ENCODE peak calls at places on chromosome 13, in seven cellular contexts. V, P, M, Q, B, H and K are unnamed samples. For H3K36me3 and H3K4me1, the result is how much of the 10 kb centered on the place peaks cover.

GRCh38 chr13:35025314-35025713 is 83.2 kb downstream of the NBEA start:
- DNase-seq in V (no peak), P (no peak), M (no peak), Q (no peak), B (peak), H (no peak), K (no peak)

GRCh38 chr13:97205971-97206370 is 16.2 kb upstream of the MBNL2 start:
- DNase-seq in V (no peak), P (no peak), M (peak), Q (no peak), B (peak), H (no peak), K (no peak)

GRCh38 chr13:71213252-71213821 is 653.7 kb downstream of the DACH1 start:
- DNase-seq in V (no peak), P (no peak), M (no peak), Q (no peak), B (no peak), H (no peak), K (no peak)

GRCh38 chr13:69425235-69425634 is 682.4 kb upstream of the ATXN8OS start:
- DNase-seq in V (no peak), P (no peak), M (no peak), Q (no peak), B (no peak), H (no peak), K (no peak)

GRCh38 chr13:75633285-75633684 is 2.8 kb upstream of the LMO7 start:
- DNase-seq in V (no peak), P (peak), M (peak), Q (no peak), B (peak), H (no peak), K (no peak)

GRCh38 chr13:35927554-35927953 is 203.6 kb downstream of the DCLK1 start:
- DNase-seq in V (no peak), P (peak), M (peak), Q (no peak), B (no peak), H (no peak), K (peak)

GRCh38 chr13:35830850-35831450 is 300.2 kb downstream of the DCLK1 start:
- DNase-seq in V (no peak), P (no peak), M (no peak), Q (no peak), B (no peak), H (no peak), K (no peak)

GRCh38 chr13:40994581-40995230 is 24.4 kb downstream of the ELF1 start:
- DNase-seq in V (no peak), P (no peak), M (no peak), Q (no peak), B (no peak), H (no peak), K (no peak)

GRCh38 chr13:48656621-48657020 is 2.9 kb downstream of the CYSLTR2 start:
- DNase-seq in V (no peak), P (no peak), M (no peak), Q (no peak), B (no peak), H (peak), K (no peak)

GRCh38 chr13:54733639-54734038 is 1705.0 kb downstream of the OLFM4 start:
- DNase-seq in V (no peak), P (no peak), M (no peak), Q (no peak), B (no peak), H (peak), K (no peak)

GRCh38 chr13:102856603-102857002 is 10.8 kb downstream of the ERCC5 start:
- DNase-seq in V (no peak), P (no peak), M (peak), Q (no peak), B (no peak), H (no peak), K (no peak)

GRCh38 chr13:21033866-21034601 is 27.4 kb downstream of the LATS2 start:
- DNase-seq in V (no peak), P (no peak), M (peak), Q (no peak), B (peak), H (no peak), K (no peak)

GRCh38 chr13:41970918-41971317 is 10.0 kb upstream of the VWA8 start:
- DNase-seq in V (no peak), P (no peak), M (no peak), Q (no peak), B (no peak), H (no peak), K (no peak)

GRCh38 chr13:30421093-30422055 is 919 bp upstream of the UBE2L5 start:
- DNase-seq in V (peak), P (peak), M (peak), Q (peak), B (peak), H (peak), K (peak)

GRCh38 chr13:78875792-78876580 is 217.0 kb upstream of the OBI1 start:
- DNase-seq in V (peak), P (no peak), M (no peak), Q (peak), B (peak), H (no peak), K (no peak)

GRCh38 chr13:79393564-79394249 is 12.3 kb downstream of the RBM26 start:
- DNase-seq in V (peak), P (no peak), M (no peak), Q (peak), B (peak), H (no peak), K (no peak)

GRCh38 chr13:113879017-113879416 is 15.1 kb upstream of the GAS6 start:
- DNase-seq in V (no peak), P (no peak), M (no peak), Q (no peak), B (no peak), H (no peak), K (no peak)

GRCh38 chr13:66353664-66354063 is 876.5 kb downstream of the PCDH9 start:
- DNase-seq in V (no peak), P (no peak), M (no peak), Q (no peak), B (peak), H (no peak), K (no peak)

GRCh38 chr13:51827254-51827653 is 17.7 kb downstream of the TMEM272 start:
- DNase-seq in V (peak), P (no peak), M (no peak), Q (peak), B (no peak), H (no peak), K (no peak)

GRCh38 chr13:78660130-78660857 is 1.3 kb upstream of the OBI1 start:
- DNase-seq in V (peak), P (peak), M (no peak), Q (no peak), B (no peak), H (no peak), K (no peak)

GRCh38 chr13:42110410-42111155 is 62.1 kb downstream of the DGKH start:
- DNase-seq in V (peak), P (peak), M (peak), Q (peak), B (peak), H (peak), K (no peak)

GRCh38 chr13:68816715-68817114 is 1290.9 kb upstream of the ATXN8OS start:
- DNase-seq in V (no peak), P (no peak), M (no peak), Q (peak), B (no peak), H (no peak), K (no peak)

GRCh38 chr13:33797622-33798021 is 20.3 kb upstream of the RFC3 start:
- DNase-seq in V (no peak), P (peak), M (peak), Q (peak), B (peak), H (no peak), K (no peak)

GRCh38 chr13:20424559-20424852 is 101.2 kb downstream of the CRYL1 start:
- DNase-seq in V (no peak), P (no peak), M (no peak), Q (no peak), B (no peak), H (no peak), K (no peak)

GRCh38 chr13:30551194-30551593 is 66.5 kb upstream of the USPL1 start:
- DNase-seq in V (peak), P (peak), M (peak), Q (peak), B (peak), H (no peak), K (no peak)

GRCh38 chr13:26048745-26049144 is 3.1 kb downstream of the SHISA2 start:
- DNase-seq in V (no peak), P (no peak), M (no peak), Q (no peak), B (no peak), H (no peak), K (no peak)

GRCh38 chr13:26050568-26051230 is 1.1 kb downstream of the SHISA2 start:
- DNase-seq in V (no peak), P (no peak), M (peak), Q (no peak), B (no peak), H (peak), K (no peak)

GRCh38 chr13:26046639-26047038 is 5.2 kb downstream of the SHISA2 start:
- DNase-seq in V (no peak), P (no peak), M (no peak), Q (no peak), B (no peak), H (no peak), K (no peak)

GRCh38 chr13:26045123-26045522 is 6.7 kb downstream of the SHISA2 start:
- DNase-seq in V (no peak), P (no peak), M (no peak), Q (no peak), B (no peak), H (no peak), K (no peak)

DNA sequence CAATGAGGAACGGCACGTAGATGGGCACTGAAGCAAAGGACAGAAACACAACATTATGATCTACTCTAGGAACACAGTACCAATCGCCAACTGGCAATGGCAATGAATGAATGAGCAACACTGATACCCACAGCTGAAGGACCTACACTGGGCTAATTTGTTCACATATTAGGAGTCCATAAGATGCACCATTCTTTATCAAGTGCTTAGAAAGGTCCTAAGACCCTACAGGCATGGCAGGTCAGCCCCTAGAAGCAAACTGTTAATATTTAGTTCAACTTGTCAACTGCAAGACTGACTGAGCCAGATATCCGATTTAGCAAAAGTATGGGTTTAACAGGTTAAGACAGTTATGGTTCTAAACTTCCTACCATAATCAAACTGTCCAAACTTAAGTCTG is 4.8 kb downstream of the SHISA2 start:
- DNase-seq in V (no peak), P (no peak), M (no peak), Q (no peak), B (no peak), H (no peak), K (no peak)
- H3K36me3 ChIP-seq in V (under half), P (under half), M (under half), Q (under half), B (under half), H (under half), K (under half)

GRCh38 chr13:22506286-22506685 is 674.5 kb upstream of the SGCG start:
- DNase-seq in V (no peak), P (peak), M (no peak), Q (no peak), B (no peak), H (peak), K (no peak)
- H3K27ac ChIP-seq in V (no peak), P (no peak), M (no peak), Q (no peak), B (no peak), H (no peak), K (no peak)

GRCh38 chr13:110477711-110478245 is 83.7 kb downstream of the RAB20 start:
- DNase-seq in V (no peak), P (no peak), M (no peak), Q (no peak), B (no peak), H (no peak), K (no peak)
- H3K4me1 ChIP-seq in V (under half), P (under half), M (under half), Q (under half), B (under half), H (under half), K (under half)

DNA sequence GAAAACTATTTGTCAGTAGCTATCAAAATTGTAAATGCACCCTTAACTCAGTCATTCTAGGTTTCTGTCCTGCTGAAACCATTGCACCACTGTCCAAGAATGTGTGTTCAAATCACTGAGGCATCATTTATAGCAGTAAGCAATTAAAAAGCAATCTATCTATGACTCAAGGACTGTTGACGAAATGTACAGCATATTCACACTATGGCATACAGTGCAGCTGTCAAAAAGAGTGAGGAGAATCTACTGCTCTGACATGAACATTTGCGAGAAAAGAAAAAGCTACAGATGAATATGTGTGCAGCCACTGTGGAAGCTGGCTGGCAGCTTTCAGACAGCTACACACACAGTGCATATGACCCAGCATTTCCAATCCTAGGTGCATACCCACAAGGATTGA is 71.2 kb downstream of the ING1 start:
- DNase-seq in V (no peak), P (no peak), M (peak), Q (no peak), B (no peak), H (no peak), K (no peak)
- H3K36me3 ChIP-seq in V (under half), P (under half), M (under half), Q (under half), B (under half), H (under half), K (under half)

GRCh38 chr13:44191504-44192171 is 182.0 kb upstream of the SERP2 start:
- DNase-seq in V (peak), P (peak), M (peak), Q (peak), B (peak), H (peak), K (no peak)
- H3K27ac ChIP-seq in V (no peak), P (no peak), M (peak), Q (no peak), B (no peak), H (no peak), K (peak)

GRCh38 chr13:98571955-98572662 is 4.8 kb downstream of the STK24 start:
- DNase-seq in V (peak), P (peak), M (peak), Q (peak), B (peak), H (no peak), K (no peak)

GRCh38 chr13:98575876-98576214 is 1.1 kb downstream of the STK24 start:
- DNase-seq in V (peak), P (no peak), M (no peak), Q (no peak), B (no peak), H (no peak), K (no peak)

GRCh38 chr13:98567140-98567539 is 9.8 kb downstream of the STK24 start:
- DNase-seq in V (no peak), P (no peak), M (no peak), Q (no peak), B (no peak), H (no peak), K (no peak)

GRCh38 chr13:98575009-98575866 is 1.7 kb downstream of the STK24 start:
- DNase-seq in V (peak), P (peak), M (peak), Q (no peak), B (no peak), H (no peak), K (no peak)

DNA sequence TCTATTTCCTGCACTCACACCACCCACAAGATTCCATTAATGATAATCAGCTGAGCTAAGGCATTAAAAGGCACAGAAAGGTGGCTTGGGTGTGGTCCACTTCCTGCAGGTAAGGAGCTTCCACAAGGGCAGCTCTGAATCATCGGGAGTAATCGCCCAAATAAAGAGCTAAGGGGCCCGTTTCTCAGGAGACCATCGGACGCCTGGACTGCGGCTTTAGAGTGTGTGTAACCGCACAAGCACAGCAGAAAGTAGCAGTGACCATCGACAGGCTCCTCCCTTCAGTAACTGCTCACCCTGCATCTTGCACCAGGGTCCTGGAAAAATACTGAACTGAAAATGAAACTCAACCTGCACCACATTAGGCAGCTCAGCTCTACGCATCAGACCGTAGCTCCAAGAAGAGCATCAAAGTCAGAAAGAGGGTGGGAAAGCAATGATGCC is 6.0 kb downstream of the STK24 start:
- DNase-seq in V (peak), P (no peak), M (no peak), Q (peak), B (peak), H (no peak), K (no peak)
- H3K4me1 ChIP-seq in V (half or more), P (under half), M (half or more), Q (half or more), B (under half), H (under half), K (under half)

GRCh38 chr13:101527130-101527529 is 74.7 kb downstream of the ITGBL1 start:
- DNase-seq in V (no peak), P (no peak), M (no peak), Q (no peak), B (peak), H (no peak), K (no peak)

GRCh38 chr13:101536079-101536478 is 83.6 kb downstream of the ITGBL1 start:
- DNase-seq in V (no peak), P (no peak), M (no peak), Q (no peak), B (no peak), H (no peak), K (no peak)

GRCh38 chr13:101529419-101529818 is 76.9 kb downstream of the ITGBL1 start:
- DNase-seq in V (no peak), P (peak), M (peak), Q (no peak), B (no peak), H (no peak), K (no peak)

GRCh38 chr13:101535192-101535746 is 82.8 kb downstream of the ITGBL1 start:
- DNase-seq in V (no peak), P (peak), M (peak), Q (no peak), B (peak), H (no peak), K (no peak)

GRCh38 chr13:101530293-101530692 is 77.8 kb downstream of the ITGBL1 start:
- DNase-seq in V (no peak), P (peak), M (peak), Q (no peak), B (no peak), H (no peak), K (no peak)
- H3K36me3 ChIP-seq in V (under half), P (under half), M (under half), Q (under half), B (under half), H (under half), K (under half)

GRCh38 chr13:111203742-111204386 is 88.8 kb downstream of the ARHGEF7 start:
- DNase-seq in V (peak), P (no peak), M (no peak), Q (peak), B (no peak), H (no peak), K (no peak)

GRCh38 chr13:111201304-111201940 is 86.3 kb downstream of the ARHGEF7 start:
- DNase-seq in V (no peak), P (no peak), M (no peak), Q (no peak), B (no peak), H (no peak), K (no peak)

GRCh38 chr13:111202745-111203144 is 87.6 kb downstream of the ARHGEF7 start:
- DNase-seq in V (peak), P (peak), M (peak), Q (peak), B (peak), H (no peak), K (no peak)

GRCh38 chr13:111204438-111205177 is 89.5 kb downstream of the ARHGEF7 start:
- DNase-seq in V (no peak), P (peak), M (peak), Q (no peak), B (no peak), H (no peak), K (peak)

DNA sequence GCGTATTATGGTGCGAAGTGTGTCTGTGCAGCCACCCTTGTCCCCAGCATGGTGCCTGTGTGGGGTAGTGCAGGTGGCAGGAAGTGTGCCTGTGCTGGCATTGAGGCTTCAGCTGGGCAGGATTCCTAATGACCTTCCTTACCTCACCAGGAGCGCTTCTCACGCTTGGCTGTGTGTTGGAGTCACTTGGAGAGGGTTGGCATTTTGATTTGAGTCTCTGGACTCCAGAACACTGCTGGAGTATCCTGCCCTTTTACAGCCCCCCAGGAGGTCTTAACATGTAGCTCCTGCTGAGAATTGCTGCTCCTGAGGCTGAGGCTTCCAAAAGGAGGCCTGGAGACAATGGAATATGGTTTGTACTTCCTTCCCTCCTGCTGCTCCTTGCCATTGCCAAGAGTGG is 87.0 kb downstream of the ARHGEF7 start:
- DNase-seq in V (peak), P (no peak), M (no peak), Q (no peak), B (no peak), H (no peak), K (no peak)
- H3K27ac ChIP-seq in V (peak), P (no peak), M (no peak), Q (peak), B (no peak), H (peak), K (peak)

GRCh38 chr13:110420626-110421025 is 113.5 kb downstream of the COL4A2 start:
- DNase-seq in V (no peak), P (no peak), M (no peak), Q (no peak), B (no peak), H (no peak), K (no peak)

GRCh38 chr13:110421061-110421460 is 114.0 kb downstream of the COL4A2 start:
- DNase-seq in V (no peak), P (peak), M (no peak), Q (no peak), B (no peak), H (no peak), K (no peak)

GRCh38 chr13:110419946-110420345 is 112.9 kb downstream of the COL4A2 start:
- DNase-seq in V (no peak), P (no peak), M (no peak), Q (no peak), B (no peak), H (no peak), K (no peak)

GRCh38 chr13:110422913-110423688 is 116.0 kb downstream of the COL4A2 start:
- DNase-seq in V (no peak), P (no peak), M (peak), Q (no peak), B (no peak), H (no peak), K (no peak)

GRCh38 chr13:110421696-110422395 is 114.8 kb downstream of the COL4A2 start:
- DNase-seq in V (no peak), P (peak), M (no peak), Q (no peak), B (no peak), H (no peak), K (no peak)
- H3K4me1 ChIP-seq in V (under half), P (under half), M (under half), Q (under half), B (under half), H (under half), K (under half)